ENCODE peak calls at places on chromosomes 16 and 17, in five cellular contexts. M, U, K, J and H are unnamed samples.

GRCh38 chr16:52617591-52617990 is 70.6 kb upstream of the TOX3 start:
- DNase-seq in M (no peak), U (no peak), K (no peak), J (no peak), H (no peak)

GRCh38 chr16:84941916-84942315 is 69.4 kb downstream of the ZDHHC7 start:
- DNase-seq in M (no peak), U (no peak), K (no peak), J (peak), H (no peak)

GRCh38 chr16:64251742-64252141 is 870.1 kb downstream of the CDH11 start:
- DNase-seq in M (no peak), U (no peak), K (no peak), J (no peak), H (no peak)

GRCh38 chr17:47907932-47908562 is 12.0 kb downstream of the SP2 start:
- DNase-seq in M (no peak), U (no peak), K (no peak), J (no peak), H (no peak)

GRCh38 chr16:87678618-87679017 is 76.3 kb downstream of the JPH3 start:
- DNase-seq in M (no peak), U (no peak), K (no peak), J (no peak), H (no peak)

GRCh38 chr16:29025735-29026134 is 40.9 kb downstream of the LAT start:
- DNase-seq in M (no peak), U (peak), K (no peak), J (no peak), H (no peak)

GRCh38 chr16:70805787-70806186 is 4.8 kb upstream of the VAC14 start:
- DNase-seq in M (no peak), U (no peak), K (no peak), J (peak), H (no peak)

GRCh38 chr16:86495756-86496261 is 14.5 kb upstream of the FOXF1 start:
- DNase-seq in M (no peak), U (no peak), K (peak), J (no peak), H (no peak)

GRCh38 chr16:68948230-68948910 is 105.0 kb downstream of the TANGO6 start:
- DNase-seq in M (no peak), U (no peak), K (no peak), J (no peak), H (peak)

GRCh38 chr16:85615014-85615851 is 2.1 kb downstream of the GSE1 start:
- DNase-seq in M (peak), U (peak), K (peak), J (no peak), H (no peak)

GRCh38 chr17:10499950-10500349 is 18.4 kb downstream of the MYH1 start:
- DNase-seq in M (no peak), U (no peak), K (no peak), J (no peak), H (no peak)

GRCh38 chr17:42675348-42675983 is 1.3 kb downstream of the PLEKHH3 start:
- DNase-seq in M (peak), U (no peak), K (peak), J (no peak), H (no peak)